ENCODE peak calls at places on chromosomes 7 and 10, in five cellular contexts. One of them, this sample, is unnamed.

GRCh38 chr7:112204072-112204775 is 2.0 kb downstream of the DOCK4 start:
- DNase-seq in ascending aorta: no peak
- DNase-seq in A549: peak; percentile 26
- DNase-seq in AG04450: no peak
- DNase-seq in HCT116: no peak
- DNase-seq in this sample: no peak

GRCh38 chr7:26629696-26630095 is 234.7 kb downstream of the SKAP2 start:
- DNase-seq in ascending aorta: no peak
- DNase-seq in A549: no peak
- DNase-seq in AG04450: no peak
- DNase-seq in HCT116: no peak
- DNase-seq in this sample: no peak

GRCh38 chr7:44394636-44395035 is 69.2 kb upstream of the CAMK2B start:
- DNase-seq in ascending aorta: no peak
- DNase-seq in A549: no peak
- DNase-seq in AG04450: no peak
- DNase-seq in HCT116: no peak
- DNase-seq in this sample: no peak

GRCh38 chr7:70154521-70155180 is 556.4 kb downstream of the AUTS2 start:
- DNase-seq in ascending aorta: no peak
- DNase-seq in A549: no peak
- DNase-seq in AG04450: no peak
- DNase-seq in HCT116: no peak
- DNase-seq in this sample: no peak

GRCh38 chr10:29023678-29024077 is 265.2 kb upstream of the LYZL1 start:
- DNase-seq in ascending aorta: no peak
- DNase-seq in A549: no peak
- DNase-seq in AG04450: no peak
- DNase-seq in HCT116: no peak
- DNase-seq in this sample: no peak

GRCh38 chr7:133742709-133743538 is 384.2 kb upstream of the LRGUK start:
- DNase-seq in ascending aorta: no peak
- DNase-seq in A549: no peak
- DNase-seq in AG04450: no peak
- DNase-seq in HCT116: no peak
- DNase-seq in this sample: no peak

GRCh38 chr7:29190349-29191045 is 4.1 kb upstream of the CHN2 start:
- DNase-seq in ascending aorta: no peak
- DNase-seq in A549: no peak
- DNase-seq in AG04450: no peak
- DNase-seq in HCT116: no peak
- DNase-seq in this sample: no peak

GRCh38 chr7:2046581-2047271 is 186.0 kb downstream of the MAD1L1 start:
- DNase-seq in ascending aorta: no peak
- DNase-seq in A549: no peak
- DNase-seq in AG04450: no peak
- DNase-seq in HCT116: no peak
- DNase-seq in this sample: no peak

GRCh38 chr10:4130685-4131084 is 345.7 kb upstream of the KLF6 start:
- DNase-seq in ascending aorta: no peak
- DNase-seq in A549: no peak
- DNase-seq in AG04450: no peak
- DNase-seq in HCT116: no peak
- DNase-seq in this sample: no peak

GRCh38 chr10:118785566-118785965 is 30.8 kb upstream of the CACUL1 start:
- DNase-seq in ascending aorta: no peak
- DNase-seq in A549: no peak
- DNase-seq in AG04450: no peak
- DNase-seq in HCT116: no peak
- DNase-seq in this sample: no peak

GRCh38 chr7:29360633-29361625 is 166.4 kb downstream of the CHN2 start:
- DNase-seq in ascending aorta: no peak
- DNase-seq in A549: no peak
- DNase-seq in AG04450: no peak
- DNase-seq in HCT116: no peak
- DNase-seq in this sample: no peak

GRCh38 chr10:46096909-46097575 is 51.0 kb upstream of the MSMB start:
- DNase-seq in ascending aorta: no peak
- DNase-seq in A549: no peak
- DNase-seq in AG04450: no peak
- DNase-seq in HCT116: no peak
- DNase-seq in this sample: no peak

GRCh38 chr10:71998840-71999194 is 34.6 kb downstream of the CHST3 start:
- DNase-seq in ascending aorta: no peak
- DNase-seq in A549: peak; percentile 87
- DNase-seq in AG04450: no peak
- DNase-seq in HCT116: no peak
- DNase-seq in this sample: no peak

GRCh38 chr7:3998060-3998459 is 684.0 kb upstream of the FOXK1 start:
- DNase-seq in ascending aorta: no peak
- DNase-seq in A549: no peak
- DNase-seq in AG04450: no peak
- DNase-seq in HCT116: no peak
- DNase-seq in this sample: no peak

GRCh38 chr7:37921340-37921805 is 933 bp downstream of the EPDR1 start:
- DNase-seq in ascending aorta: no peak
- DNase-seq in A549: no peak
- DNase-seq in AG04450: no peak
- DNase-seq in HCT116: no peak
- DNase-seq in this sample: peak; percentile 39

GRCh38 chr10:103281753-103282152 is 4.8 kb downstream of the INA start:
- DNase-seq in ascending aorta: no peak
- DNase-seq in A549: no peak
- DNase-seq in AG04450: no peak
- DNase-seq in HCT116: no peak
- DNase-seq in this sample: no peak

DNA sequence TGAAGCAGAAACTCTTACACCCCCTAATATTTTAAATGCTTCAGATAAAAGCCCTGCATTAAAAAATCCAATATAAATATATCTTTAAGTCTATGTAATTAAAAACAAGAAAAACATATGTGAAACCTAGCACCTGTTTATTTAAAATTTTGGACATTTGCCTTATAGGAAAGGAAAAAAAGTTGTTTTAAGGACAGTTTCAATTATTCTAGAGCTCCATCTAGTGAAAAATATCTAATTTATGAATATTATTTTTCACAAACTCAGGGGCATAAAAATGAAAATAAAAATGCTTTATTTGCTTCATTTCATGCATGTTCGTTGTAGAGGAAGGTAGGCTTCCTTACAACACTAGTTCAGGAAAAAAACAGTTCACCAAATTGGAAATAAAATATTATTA is 26.1 kb downstream of the ENKUR start:
- DNase-seq in ascending aorta: no peak
- DNase-seq in A549: no peak
- DNase-seq in AG04450: no peak
- DNase-seq in HCT116: no peak
- DNase-seq in this sample: no peak
- TF ChIP-seq CTCF in ascending aorta: peak; percentile 26
- TF ChIP-seq CTCF in A549: peak; percentile 61
- TF ChIP-seq CTCF in AG04450: peak; percentile 25
- TF ChIP-seq CTCF in HCT116: peak; percentile 60
- TF ChIP-seq CTCF in this sample: no peak

GRCh38 chr7:129779602-129780256 is 168.2 kb downstream of the NRF1 start:
- DNase-seq in ascending aorta: no peak
- DNase-seq in A549: peak; percentile 92
- DNase-seq in AG04450: no peak
- DNase-seq in HCT116: peak; percentile 61
- DNase-seq in this sample: peak; percentile 82

GRCh38 chr7:129781856-129782256 is 170.3 kb downstream of the NRF1 start:
- DNase-seq in ascending aorta: no peak
- DNase-seq in A549: no peak
- DNase-seq in AG04450: no peak
- DNase-seq in HCT116: no peak
- DNase-seq in this sample: no peak

GRCh38 chr7:129781128-129781855 is 169.8 kb downstream of the NRF1 start:
- DNase-seq in ascending aorta: no peak
- DNase-seq in A549: peak; percentile 57
- DNase-seq in AG04450: no peak
- DNase-seq in HCT116: peak; percentile 7
- DNase-seq in this sample: no peak

GRCh38 chr7:129778770-129779601 is 167.5 kb downstream of the NRF1 start:
- DNase-seq in ascending aorta: no peak
- DNase-seq in A549: peak; percentile 58
- DNase-seq in AG04450: no peak
- DNase-seq in HCT116: no peak
- DNase-seq in this sample: no peak

GRCh38 chr7:129780257-129781127 is 169.0 kb downstream of the NRF1 start:
- DNase-seq in ascending aorta: no peak
- DNase-seq in A549: peak; percentile 98
- DNase-seq in AG04450: no peak
- DNase-seq in HCT116: peak; percentile 75
- DNase-seq in this sample: no peak
- TF ChIP-seq CTCF in ascending aorta: no peak
- TF ChIP-seq CTCF in A549: no peak
- TF ChIP-seq CTCF in AG04450: no peak
- TF ChIP-seq CTCF in HCT116: no peak
- TF ChIP-seq CTCF in this sample: no peak

GRCh38 chr10:104641150-104642000 is at the start of gene SORCS3:
- DNase-seq in ascending aorta: no peak
- DNase-seq in A549: no peak
- DNase-seq in AG04450: no peak
- DNase-seq in HCT116: no peak
- DNase-seq in this sample: no peak

GRCh38 chr10:104639595-104640338 is 1.3 kb upstream of the SORCS3 start:
- DNase-seq in ascending aorta: no peak
- DNase-seq in A549: no peak
- DNase-seq in AG04450: no peak
- DNase-seq in HCT116: no peak
- DNase-seq in this sample: no peak

GRCh38 chr10:104640339-104641149 is 546 bp upstream of the SORCS3 start:
- DNase-seq in ascending aorta: no peak
- DNase-seq in A549: no peak
- DNase-seq in AG04450: no peak
- DNase-seq in HCT116: no peak
- DNase-seq in this sample: no peak

GRCh38 chr10:104642001-104642270 is 846 bp downstream of the SORCS3 start:
- DNase-seq in ascending aorta: no peak
- DNase-seq in A549: no peak
- DNase-seq in AG04450: no peak
- DNase-seq in HCT116: no peak
- DNase-seq in this sample: no peak

GRCh38 chr10:104638861-104639594 is 2.1 kb upstream of the SORCS3 start:
- DNase-seq in ascending aorta: no peak
- DNase-seq in A549: peak; percentile 44
- DNase-seq in AG04450: no peak
- DNase-seq in HCT116: no peak
- DNase-seq in this sample: peak; percentile 49
- TF ChIP-seq CTCF in ascending aorta: no peak
- TF ChIP-seq CTCF in A549: peak; percentile 21
- TF ChIP-seq CTCF in AG04450: peak; percentile 38
- TF ChIP-seq CTCF in HCT116: no peak
- TF ChIP-seq CTCF in this sample: peak; percentile 25

GRCh38 chr7:150341263-150342118 is at the start of gene RARRES2:
- DNase-seq in ascending aorta: no peak
- DNase-seq in A549: no peak
- DNase-seq in AG04450: no peak
- DNase-seq in HCT116: no peak
- DNase-seq in this sample: no peak

GRCh38 chr7:150342119-150342405 is 633 bp upstream of the RARRES2 start:
- DNase-seq in ascending aorta: no peak
- DNase-seq in A549: no peak
- DNase-seq in AG04450: no peak
- DNase-seq in HCT116: no peak
- DNase-seq in this sample: no peak

GRCh38 chr7:150345012-150345411 is 3.6 kb upstream of the RARRES2 start:
- DNase-seq in ascending aorta: no peak
- DNase-seq in A549: no peak
- DNase-seq in AG04450: no peak
- DNase-seq in HCT116: no peak
- DNase-seq in this sample: no peak

GRCh38 chr7:150344299-150344698 is 2.9 kb upstream of the RARRES2 start:
- DNase-seq in ascending aorta: no peak
- DNase-seq in A549: no peak
- DNase-seq in AG04450: no peak
- DNase-seq in HCT116: no peak
- DNase-seq in this sample: no peak

GRCh38 chr7:150343225-150343624 is 1.8 kb upstream of the RARRES2 start:
- DNase-seq in ascending aorta: no peak
- DNase-seq in A549: no peak
- DNase-seq in AG04450: no peak
- DNase-seq in HCT116: no peak
- DNase-seq in this sample: no peak
- TF ChIP-seq CTCF in ascending aorta: no peak
- TF ChIP-seq CTCF in A549: no peak
- TF ChIP-seq CTCF in AG04450: no peak
- TF ChIP-seq CTCF in HCT116: no peak
- TF ChIP-seq CTCF in this sample: no peak

This sample was measured in GM13976.